ENCODE peak calls at places on chromosomes 5 and 9, in four cellular contexts. B, M, Y and G are unnamed samples.

GRCh38 chr9:130845901-130846381 is 10.9 kb downstream of the ABL1 start:
- DNase-seq in Y (no peak), M (no peak), B (peak), G (no peak)

GRCh38 chr5:159318448-159318847 is 11.8 kb downstream of the IL12B start:
- DNase-seq in Y (no peak), B (no peak), M (no peak), G (no peak)

GRCh38 chr5:14261856-14262611 is 118.9 kb downstream of the TRIO start:
- DNase-seq in M (no peak), B (no peak), Y (no peak), G (no peak)

GRCh38 chr5:113524927-113525326 is 11.4 kb downstream of the YTHDC2 start:
- DNase-seq in B (no peak), Y (no peak), M (no peak), G (no peak)

GRCh38 chr5:1916041-1917001 is 33.6 kb upstream of the IRX4 start:
- DNase-seq in M (no peak), B (no peak), Y (no peak), G (no peak)

GRCh38 chr5:80714570-80715298 is 60.0 kb upstream of the DHFR start:
- DNase-seq in M (no peak), B (no peak), Y (no peak), G (no peak)

GRCh38 chr5:91306497-91306896 is 76.6 kb downstream of the ARRDC3 start:
- DNase-seq in M (no peak), Y (no peak), B (no peak), G (no peak)

GRCh38 chr9:91536211-91536691 is 112.6 kb upstream of the NFIL3 start:
- DNase-seq in Y (no peak), B (peak), M (peak), G (no peak)

GRCh38 chr9:102101723-102102122 is 363.3 kb upstream of the GRIN3A start:
- DNase-seq in Y (no peak), B (no peak), M (no peak), G (no peak)

GRCh38 chr9:76433851-76434250 is 25.1 kb upstream of the GCNT1 start:
- DNase-seq in Y (no peak), B (peak), M (no peak), G (no peak)

GRCh38 chr5:153660919-153661318 is 170.4 kb downstream of the GRIA1 start:
- DNase-seq in B (no peak), M (no peak), Y (no peak), G (no peak)

GRCh38 chr5:143244000-143244736 is 159.3 kb downstream of the NR3C1 start:
- DNase-seq in Y (no peak), B (peak), M (no peak), G (no peak)

GRCh38 chr9:93636667-93637066 is 60.3 kb downstream of the PHF2 start:
- DNase-seq in M (no peak), B (no peak), Y (no peak), G (no peak)

GRCh38 chr5:159456722-159457462 is 126.6 kb upstream of the IL12B start:
- DNase-seq in Y (no peak), B (no peak), M (no peak), G (no peak)

GRCh38 chr5:133867851-133868545 is 100.4 kb downstream of the C5orf15 start:
- DNase-seq in Y (no peak), M (no peak), B (no peak), G (no peak)

GRCh38 chr5:157820593-157821252 is 38.2 kb downstream of the CLINT1 start:
- DNase-seq in M (no peak), Y (no peak), B (no peak), G (no peak)